ENCODE peak calls at places on chromosome 10, in seven cellular contexts. I is GM12864, C is fibroblast of lung, U is mesendoderm, F is transverse colon, Y is NB4, D is cardiac fibroblast. N is an unnamed sample.

GRCh38 chr10:97090035-97090434 is 95.7 kb downstream of the SLIT1 start:
- DNase-seq in C (no peak), F (no peak), Y (no peak), D (no peak), I (no peak), U (peak; percentile 50), N (no peak)

GRCh38 chr10:49605177-49605938 is 4.8 kb upstream of the SLC18A3 start:
- DNase-seq in C (no peak), I (no peak), U (no peak), Y (no peak), D (no peak), F (no peak), N (peak; percentile 52)

GRCh38 chr10:59098387-59098786 is 78.1 kb upstream of the PHYHIPL start:
- DNase-seq in F (peak; percentile 11), U (no peak), C (peak; percentile 95), Y (no peak), D (peak; percentile 64), I (no peak), N (no peak)

GRCh38 chr10:50592961-50593418 is 30.8 kb downstream of the SGMS1 start:
- DNase-seq in U (no peak), I (no peak), C (peak; percentile 20), Y (no peak), F (no peak), D (no peak), N (no peak)

GRCh38 chr10:91589015-91589655 is 43.7 kb downstream of the PPP1R3C start:
- DNase-seq in D (peak; percentile 83), C (peak; percentile 93), Y (no peak), I (no peak), U (no peak), F (no peak), N (peak; percentile 90)

GRCh38 chr10:47325303-47326291 is 3.3 kb downstream of the GDF2 start:
- DNase-seq in I (no peak), D (no peak), C (no peak), F (peak; percentile 1), U (no peak), Y (no peak), N (peak; percentile 45)

GRCh38 chr10:128263891-128264688 is 137.9 kb upstream of the MKI67 start:
- DNase-seq in I (no peak), F (peak; percentile 62), C (peak; percentile 50), D (peak; percentile 70), Y (peak; percentile 66), U (peak; percentile 61), N (no peak)

GRCh38 chr10:95247200-95247880 is 43.5 kb downstream of the PDLIM1 start:
- DNase-seq in C (peak; percentile 75), U (peak; percentile 71), I (no peak), D (peak; percentile 66), Y (no peak), F (no peak), N (no peak)

GRCh38 chr10:69372126-69372980 is 44.4 kb downstream of the TACR2 start:
- DNase-seq in I (no peak), F (no peak), U (no peak), Y (no peak), D (peak; percentile 88), C (no peak), N (no peak)

GRCh38 chr10:124510536-124511158 is 49.0 kb downstream of the LHPP start:
- DNase-seq in D (no peak), C (no peak), U (no peak), I (no peak), Y (no peak), F (no peak), N (peak; percentile 55)

GRCh38 chr10:114520453-114520852 is 116.2 kb upstream of the AFAP1L2 start:
- DNase-seq in D (peak; percentile 72), Y (peak; percentile 25), I (no peak), U (no peak), C (peak; percentile 95), F (no peak), N (no peak)

GRCh38 chr10:114519306-114519669 is 115.0 kb upstream of the AFAP1L2 start:
- DNase-seq in D (no peak), Y (no peak), U (no peak), I (no peak), F (peak; percentile 90), C (peak; percentile 26), N (no peak)

GRCh38 chr10:114517681-114518250 is 113.5 kb upstream of the AFAP1L2 start:
- DNase-seq in F (no peak), I (no peak), Y (no peak), U (no peak), D (no peak), C (no peak), N (no peak)

GRCh38 chr10:114519756-114520288 is 115.5 kb upstream of the AFAP1L2 start:
- DNase-seq in C (no peak), U (no peak), D (no peak), Y (no peak), I (no peak), F (peak; percentile 37), N (no peak)

DNA sequence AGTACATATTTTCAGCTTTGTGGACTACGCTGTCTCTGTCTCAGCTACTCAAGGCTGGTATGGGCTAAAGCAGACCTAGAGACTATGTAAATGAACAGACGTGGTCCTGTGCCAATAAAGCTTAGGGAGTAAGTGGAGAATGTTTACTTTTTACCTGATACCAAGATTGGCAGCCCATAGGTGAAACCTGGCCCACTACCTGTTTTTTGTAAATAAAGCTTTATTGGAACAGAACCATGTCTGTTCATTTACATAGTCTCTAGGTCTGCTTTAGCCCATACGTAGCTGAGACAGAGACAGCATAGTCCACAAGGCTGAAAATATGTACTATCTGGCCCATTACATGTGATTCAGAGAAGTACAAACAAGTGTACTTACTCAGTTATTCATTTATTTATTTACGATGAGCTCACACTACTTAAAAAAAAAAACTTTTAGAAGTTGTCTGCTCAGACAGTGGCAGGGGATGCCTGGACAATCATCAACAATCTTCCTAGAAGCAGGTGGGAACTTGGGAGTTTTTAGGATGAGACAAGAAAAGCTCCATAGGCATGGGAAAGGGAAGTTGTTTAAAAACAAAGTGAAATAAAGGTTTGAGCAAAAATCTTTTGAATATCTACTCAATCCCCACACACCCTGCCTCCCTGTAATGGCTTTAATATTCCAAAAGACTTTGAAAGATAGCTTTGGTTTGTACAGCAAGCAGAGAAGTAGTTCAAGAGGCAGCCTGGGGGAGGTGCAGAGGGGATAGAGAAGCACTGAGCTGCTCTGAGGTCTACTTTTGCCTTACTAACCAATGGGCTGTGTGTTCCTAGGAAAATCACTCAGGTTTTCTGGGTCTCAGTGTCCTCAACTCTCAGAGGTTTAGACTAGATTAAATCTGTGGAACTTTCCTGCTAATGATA is 114.4 kb upstream of the AFAP1L2 start:
- DNase-seq in D (no peak), F (no peak), U (no peak), C (no peak), Y (no peak), I (no peak), N (no peak)
- H3K4me3 ChIP-seq in D (no peak overlapping the region), F (no peak overlapping the region), U (no peak overlapping the region), C (no peak overlapping the region), Y (no peak overlapping the region), I (no peak overlapping the region), N (no peak overlapping the region)

GRCh38 chr10:133391249-133391635 is 2.7 kb upstream of the MTG1 start:
- DNase-seq in C (no peak), D (no peak), U (no peak), F (no peak), I (no peak), Y (no peak), N (no peak)

GRCh38 chr10:133390597-133391248 is 3.2 kb upstream of the MTG1 start:
- DNase-seq in F (no peak), Y (no peak), D (no peak), U (no peak), C (no peak), I (no peak), N (no peak)

GRCh38 chr10:133385214-133385613 is 6.2 kb downstream of the PAOX start:
- DNase-seq in C (no peak), I (no peak), Y (no peak), F (no peak), D (no peak), U (no peak), N (no peak)

GRCh38 chr10:133388973-133389818 is 4.8 kb upstream of the MTG1 start:
- DNase-seq in D (no peak), C (no peak), F (peak; percentile 57), U (no peak), I (peak; percentile 98), Y (peak; percentile 80), N (no peak)

GRCh38 chr10:133388265-133388972 is 5.5 kb upstream of the MTG1 start:
- DNase-seq in C (no peak), D (no peak), I (no peak), F (no peak), Y (peak; percentile 81), U (no peak), N (no peak)
- H3K4me3 ChIP-seq in C (no peak overlapping the region), D (no peak overlapping the region), I (peak overlapping the region; percentile 73), F (no peak overlapping the region), Y (peak overlapping the region; percentile 61), U (no peak overlapping the region), N (no peak overlapping the region)

GRCh38 chr10:10915215-10915614 is 102.5 kb upstream of the CELF2 start:
- DNase-seq in U (peak; percentile 4), D (no peak), Y (no peak), I (no peak), C (no peak), F (no peak), N (no peak)

GRCh38 chr10:10911035-10911434 is 106.6 kb upstream of the CELF2 start:
- DNase-seq in I (no peak), D (no peak), U (no peak), C (no peak), Y (no peak), F (no peak), N (no peak)

GRCh38 chr10:10910634-10911033 is 107.0 kb upstream of the CELF2 start:
- DNase-seq in F (no peak), Y (no peak), D (no peak), U (no peak), I (peak; percentile 4), C (no peak), N (no peak)

GRCh38 chr10:10914129-10914528 is 103.5 kb upstream of the CELF2 start:
- DNase-seq in U (no peak), D (peak; percentile 82), C (peak; percentile 23), F (no peak), I (no peak), Y (no peak), N (no peak)

GRCh38 chr10:10911471-10911921 is 106.2 kb upstream of the CELF2 start:
- DNase-seq in F (peak; percentile 55), Y (no peak), U (peak; percentile 80), C (peak; percentile 90), D (peak; percentile 93), I (no peak), N (peak; percentile 19)
- H3K4me3 ChIP-seq in F (no peak overlapping the region), Y (no peak overlapping the region), U (no peak overlapping the region), C (peak overlapping the region; percentile 11), D (no peak overlapping the region), I (no peak overlapping the region), N (peak overlapping the region; percentile 59)

DNA sequence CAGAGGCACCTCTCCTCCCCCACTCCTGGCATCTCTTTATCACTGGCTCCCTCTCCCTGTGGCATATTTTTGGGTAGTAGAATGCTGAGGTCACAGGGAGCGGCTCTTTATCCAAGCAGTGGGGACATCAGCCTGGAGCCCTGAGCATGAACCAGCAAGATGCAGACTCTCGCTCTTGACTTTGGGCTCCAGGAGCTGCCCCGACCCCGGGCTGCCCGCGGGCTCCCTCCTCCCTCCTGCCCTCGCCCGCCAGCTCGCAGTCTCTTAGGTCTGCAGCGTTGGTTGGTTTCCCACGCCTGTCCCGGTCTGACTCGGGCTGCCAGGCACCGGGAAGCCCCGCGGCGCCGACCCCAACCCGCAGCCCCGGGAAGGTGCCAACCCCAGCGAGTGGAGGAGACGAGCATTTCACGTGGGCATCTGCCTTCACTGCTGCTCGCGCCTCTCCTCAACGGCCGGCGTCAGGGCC is 1.3 kb downstream of the INSYN2A start:
- DNase-seq in I (no peak), U (peak; percentile 66), F (no peak), Y (no peak), D (no peak), C (peak; percentile 27), N (no peak)
- H3K4me3 ChIP-seq in I (no peak overlapping the region), U (no peak overlapping the region), F (no peak overlapping the region), Y (no peak overlapping the region), D (peak overlapping the region; percentile 37), C (peak overlapping the region; percentile 28), N (peak overlapping the region; percentile 49)